ENCODE peak calls at places on chromosome 1, in five cellular contexts. S is IMR-90, M is aorta, P is vagina, N is cardiac muscle cell. H is an unnamed sample. For H3K4me1, the result is how much of the 10 kb centered on the place peaks cover.

GRCh38 chr1:19852036-19852435 is 30.2 kb upstream of the OTUD3 start:
- DNase-seq in N (no peak), M (no peak), S (no peak), P (no peak), H (no peak)

GRCh38 chr1:2981981-2982614 is 39.2 kb upstream of the ACTRT2 start:
- DNase-seq in M (peak), P (no peak), S (no peak), N (no peak), H (no peak)

GRCh38 chr1:207049974-207050391 is 1.0 kb downstream of the YOD1 start:
- DNase-seq in S (peak), P (no peak), N (peak), M (no peak), H (no peak)

GRCh38 chr1:231571904-231572303 is 43.4 kb downstream of the TSNAX start:
- DNase-seq in M (no peak), N (no peak), S (no peak), P (no peak), H (no peak)

GRCh38 chr1:166908942-166909341 is 32.9 kb upstream of the TADA1 start:
- DNase-seq in S (peak), N (no peak), P (no peak), M (no peak), H (no peak)

GRCh38 chr1:233945573-233945972 is 41.1 kb downstream of the SLC35F3 start:
- DNase-seq in N (no peak), P (no peak), S (no peak), M (no peak), H (no peak)

GRCh38 chr1:41658444-41659158 is 174.1 kb upstream of the EDN2 start:
- DNase-seq in N (no peak), S (no peak), P (no peak), M (peak), H (no peak)

GRCh38 chr1:165492845-165493244 is 47.9 kb upstream of the RXRG start:
- DNase-seq in P (no peak), S (no peak), N (no peak), M (no peak), H (no peak)

GRCh38 chr1:151990856-151991198 is 2.8 kb downstream of the S100A10 start:
- DNase-seq in S (peak), P (no peak), N (peak), M (no peak), H (no peak)

GRCh38 chr1:246176126-246177024 is 330.7 kb downstream of the SMYD3 start:
- DNase-seq in N (peak), M (no peak), S (peak), P (no peak), H (no peak)

GRCh38 chr1:33473900-33474299 is 1.5 kb downstream of the ZSCAN20 start:
- DNase-seq in P (no peak), N (no peak), S (no peak), M (no peak), H (no peak)

GRCh38 chr1:20399196-20399595 is 86.8 kb downstream of the CAMK2N1 start:
- DNase-seq in S (no peak), P (no peak), N (no peak), M (no peak), H (no peak)

GRCh38 chr1:64540265-64540791 is 70.4 kb downstream of the CACHD1 start:
- DNase-seq in N (peak), S (no peak), M (no peak), P (no peak), H (no peak)

GRCh38 chr1:46613661-46614603 is 2.7 kb downstream of the MOB3C start:
- DNase-seq in M (peak), N (peak), P (no peak), S (peak), H (peak)

GRCh38 chr1:195733408-195733807 is 874.8 kb downstream of the KCNT2 start:
- DNase-seq in P (no peak), M (no peak), S (no peak), N (no peak), H (no peak)

GRCh38 chr1:181918893-181919728 is 142.4 kb downstream of the ZNF648 start:
- DNase-seq in M (no peak), S (no peak), P (no peak), N (no peak), H (no peak)

GRCh38 chr1:64112281-64112680 is 91.1 kb upstream of the UBE2U start:
- DNase-seq in M (no peak), N (peak), S (peak), P (no peak), H (no peak)

GRCh38 chr1:163410073-163410522 is 88.3 kb downstream of the NUF2 start:
- DNase-seq in P (no peak), N (peak), M (no peak), S (peak), H (peak)

DNA sequence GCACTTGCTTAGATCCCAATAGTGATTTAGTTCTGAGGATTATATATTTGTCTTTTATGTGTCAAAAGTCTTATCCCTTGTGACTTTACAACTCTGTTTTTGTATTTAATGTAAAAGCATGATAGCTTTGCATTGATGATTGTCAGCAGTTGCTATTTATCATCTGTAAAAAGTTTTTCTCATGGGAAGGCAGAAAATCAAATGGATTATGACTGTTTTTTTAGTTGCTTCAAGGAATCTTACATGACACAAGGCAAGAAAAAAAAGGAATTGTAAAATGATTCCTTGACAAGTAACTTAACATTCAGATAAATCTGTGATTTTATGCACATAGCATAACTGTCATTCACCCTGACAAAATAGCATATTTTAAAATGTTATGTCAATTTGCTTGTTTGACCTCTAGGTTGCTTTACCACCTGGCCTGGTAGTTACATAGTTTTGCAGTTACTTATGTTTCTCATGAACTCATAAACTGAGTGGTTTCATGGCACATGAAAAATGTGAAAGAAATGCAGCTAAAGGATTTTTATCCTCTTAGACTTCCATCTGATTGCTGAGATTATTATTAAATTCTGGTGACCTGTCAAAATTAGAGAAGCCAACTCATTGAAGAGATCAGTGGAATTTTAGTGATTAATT is 622.6 kb downstream of the ADGRL2 start:
- DNase-seq in P (no peak), S (no peak), N (no peak), M (no peak), H (no peak)
- H3K4me3 ChIP-seq in P (no peak), S (no peak), N (no peak), M (no peak), H (no peak)

DNA sequence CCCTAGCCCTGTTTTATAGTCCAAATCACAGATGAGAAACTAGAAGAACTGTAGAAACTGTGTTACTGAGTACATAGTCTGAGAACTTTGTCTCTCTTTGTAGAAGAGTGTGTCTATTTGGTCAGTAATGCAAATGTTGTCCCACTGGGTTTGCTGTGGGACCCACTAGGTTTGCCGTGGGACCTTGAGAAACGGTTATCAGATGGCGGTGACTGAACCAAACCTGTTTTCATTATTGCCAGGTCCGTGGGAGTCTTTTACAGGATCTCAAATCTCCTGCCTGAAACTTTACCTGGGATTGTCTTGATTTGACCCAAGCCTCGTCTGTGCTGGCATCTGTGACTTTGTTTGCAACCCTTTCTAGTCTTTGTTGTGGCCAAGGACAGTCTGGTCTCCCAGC is 41.5 kb downstream of the PEX14 start:
- DNase-seq in P (no peak), S (no peak), M (no peak), N (no peak), H (no peak)
- H3K27ac ChIP-seq in P (no peak), S (no peak), M (no peak), N (no peak), H (no peak)

DNA sequence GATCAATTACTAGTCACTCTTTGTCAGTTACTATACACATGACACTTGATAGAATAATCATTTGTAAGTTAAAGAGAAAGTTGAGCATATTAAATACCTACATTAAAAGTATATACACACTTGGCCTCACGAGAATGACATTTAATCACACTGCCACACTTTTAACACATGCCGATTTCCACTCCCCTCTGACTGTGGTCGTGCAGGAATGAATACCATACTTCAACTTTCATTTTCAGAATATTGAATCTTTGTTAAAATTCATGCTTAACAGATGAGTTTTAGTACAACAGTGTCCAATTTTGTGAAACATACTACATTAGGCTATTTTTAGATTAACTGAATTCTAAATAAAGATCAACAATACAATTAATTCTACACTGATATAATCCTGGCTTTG is 78.2 kb upstream of the SDC3 start:
- DNase-seq in P (no peak), S (no peak), M (no peak), N (no peak), H (no peak)
- H3K4me1 ChIP-seq in P (half or more), S (under half), M (under half), N (under half), H (under half)

GRCh38 chr1:99749948-99750347 is 16.5 kb downstream of the FRRS1 start:
- DNase-seq in M (no peak), N (no peak), P (no peak), S (no peak), H (no peak)
- H3K4me3 ChIP-seq in M (no peak), N (no peak), P (no peak), S (no peak), H (no peak)

GRCh38 chr1:168235548-168235885 is 9.7 kb downstream of the SFT2D2 start:
- DNase-seq in M (no peak), N (peak), S (no peak), P (no peak), H (no peak)

GRCh38 chr1:168235937-168236336 is 10.1 kb downstream of the SFT2D2 start:
- DNase-seq in P (no peak), N (no peak), S (no peak), M (no peak), H (no peak)

GRCh38 chr1:168230709-168231108 is 4.9 kb downstream of the SFT2D2 start:
- DNase-seq in M (no peak), N (no peak), S (no peak), P (no peak), H (no peak)

GRCh38 chr1:168236836-168237611 is 11.2 kb downstream of the SFT2D2 start:
- DNase-seq in P (no peak), M (no peak), N (peak), S (no peak), H (no peak)

DNA sequence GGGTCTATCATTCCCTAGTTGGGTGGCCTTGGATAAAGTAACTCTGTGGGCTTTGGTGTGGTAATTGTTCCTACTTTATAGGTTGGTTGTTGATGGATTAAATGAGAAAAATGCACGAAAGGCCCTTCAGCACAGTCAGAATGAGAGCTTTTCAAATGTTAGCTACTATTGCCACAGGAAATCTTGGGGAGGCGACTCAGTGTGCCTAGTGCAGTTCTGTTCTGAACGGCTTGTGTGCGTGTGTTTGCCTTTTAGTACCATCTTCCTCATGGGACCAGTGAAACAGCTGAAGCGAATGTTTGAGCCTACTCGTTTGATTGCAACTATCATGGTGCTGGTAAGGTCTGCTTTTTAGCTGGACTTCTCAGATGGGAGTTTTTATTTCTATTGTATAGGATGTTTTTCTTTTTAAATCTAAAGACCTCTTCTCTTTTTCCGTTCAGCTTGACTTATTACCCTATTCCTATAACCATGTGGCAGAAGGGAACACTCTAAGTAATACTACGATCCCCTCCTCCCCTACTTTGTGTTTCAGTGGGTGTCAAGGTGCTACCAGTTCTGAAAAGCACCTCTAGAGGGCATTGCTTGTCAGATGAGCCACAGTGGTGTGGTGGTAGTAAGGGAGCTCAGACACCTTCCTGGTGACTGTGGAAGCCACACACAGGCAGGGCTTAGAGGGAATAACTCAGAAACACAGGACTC is 9.2 kb downstream of the SFT2D2 start:
- DNase-seq in P (no peak), S (peak), M (no peak), N (peak), H (peak)
- H3K27ac ChIP-seq in P (no peak), S (no peak), M (peak), N (peak), H (no peak)

H was measured in iPS DF 6.9.